ENCODE peak calls at places on chromosomes 16 and 17, in ten cellular contexts. One of them, this sample, is unnamed.

GRCh38 chr16:58502217-58502921 is 2.4 kb downstream of the NDRG4 start:
- DNase-seq in cerebellar nuclear complex: no peak
- DNase-seq in left ventricle myocardium superior: no peak
- DNase-seq in iris pigment epithelial cell: no peak
- DNase-seq in stimulated activated CD4-positive, alpha-beta T cell treated with anti-CD3 and anti-CD28 coated beads, Interleukin-12 subunit alpha, Interleukin-12 subunit beta, amount 100 ng/mL, for 4 hours: no peak
- DNase-seq in KG1: no peak
- DNase-seq in activated T-helper 1 cell treated with Interleukin-2 at 50 U/mL for 16 hours: no peak
- DNase-seq in AML-193: no peak
- DNase-seq in HFF-Myc: no peak
- DNase-seq in BJ: no peak
- DNase-seq in this sample: no peak

GRCh38 chr16:87101903-87102302 is 215.3 kb downstream of the C16orf95 start:
- DNase-seq in left ventricle myocardium superior: no peak
- DNase-seq in AML-193: no peak
- DNase-seq in KG1: no peak
- DNase-seq in HFF-Myc: no peak
- DNase-seq in cerebellar nuclear complex: no peak
- DNase-seq in activated T-helper 1 cell treated with Interleukin-2 at 50 U/mL for 16 hours: no peak
- DNase-seq in iris pigment epithelial cell: peak; percentile 49
- DNase-seq in stimulated activated CD4-positive, alpha-beta T cell treated with anti-CD3 and anti-CD28 coated beads, Interleukin-12 subunit alpha, Interleukin-12 subunit beta, amount 100 ng/mL, for 4 hours: no peak
- DNase-seq in BJ: no peak
- DNase-seq in this sample: no peak

GRCh38 chr16:12881771-12882170 is 19.6 kb upstream of the SHISA9 start:
- DNase-seq in HFF-Myc: no peak
- DNase-seq in activated T-helper 1 cell treated with Interleukin-2 at 50 U/mL for 16 hours: no peak
- DNase-seq in KG1: no peak
- DNase-seq in stimulated activated CD4-positive, alpha-beta T cell treated with anti-CD3 and anti-CD28 coated beads, Interleukin-12 subunit alpha, Interleukin-12 subunit beta, amount 100 ng/mL, for 4 hours: no peak
- DNase-seq in BJ: no peak
- DNase-seq in AML-193: no peak
- DNase-seq in iris pigment epithelial cell: no peak
- DNase-seq in left ventricle myocardium superior: no peak
- DNase-seq in cerebellar nuclear complex: no peak
- DNase-seq in this sample: no peak

GRCh38 chr17:67353929-67354557 is 12.3 kb downstream of the PSMD12 start:
- DNase-seq in KG1: no peak
- DNase-seq in cerebellar nuclear complex: no peak
- DNase-seq in stimulated activated CD4-positive, alpha-beta T cell treated with anti-CD3 and anti-CD28 coated beads, Interleukin-12 subunit alpha, Interleukin-12 subunit beta, amount 100 ng/mL, for 4 hours: no peak
- DNase-seq in BJ: no peak
- DNase-seq in AML-193: peak; percentile 69
- DNase-seq in iris pigment epithelial cell: no peak
- DNase-seq in activated T-helper 1 cell treated with Interleukin-2 at 50 U/mL for 16 hours: no peak
- DNase-seq in HFF-Myc: no peak
- DNase-seq in left ventricle myocardium superior: no peak
- DNase-seq in this sample: no peak

GRCh38 chr16:85679870-85680269 is 8.9 kb downstream of the GINS2 start:
- DNase-seq in BJ: no peak
- DNase-seq in iris pigment epithelial cell: no peak
- DNase-seq in stimulated activated CD4-positive, alpha-beta T cell treated with anti-CD3 and anti-CD28 coated beads, Interleukin-12 subunit alpha, Interleukin-12 subunit beta, amount 100 ng/mL, for 4 hours: no peak
- DNase-seq in left ventricle myocardium superior: no peak
- DNase-seq in AML-193: no peak
- DNase-seq in KG1: no peak
- DNase-seq in cerebellar nuclear complex: no peak
- DNase-seq in activated T-helper 1 cell treated with Interleukin-2 at 50 U/mL for 16 hours: no peak
- DNase-seq in HFF-Myc: no peak
- DNase-seq in this sample: no peak

GRCh38 chr16:81715358-81716196 is 63.5 kb upstream of the PLCG2 start:
- DNase-seq in activated T-helper 1 cell treated with Interleukin-2 at 50 U/mL for 16 hours: peak; percentile 11
- DNase-seq in KG1: no peak
- DNase-seq in HFF-Myc: no peak
- DNase-seq in left ventricle myocardium superior: no peak
- DNase-seq in stimulated activated CD4-positive, alpha-beta T cell treated with anti-CD3 and anti-CD28 coated beads, Interleukin-12 subunit alpha, Interleukin-12 subunit beta, amount 100 ng/mL, for 4 hours: no peak
- DNase-seq in cerebellar nuclear complex: no peak
- DNase-seq in BJ: no peak
- DNase-seq in AML-193: no peak
- DNase-seq in iris pigment epithelial cell: no peak
- DNase-seq in this sample: no peak

GRCh38 chr16:56789360-56789759 is 59.4 kb downstream of the NUP93 start:
- DNase-seq in iris pigment epithelial cell: peak; percentile 68
- DNase-seq in KG1: no peak
- DNase-seq in BJ: no peak
- DNase-seq in stimulated activated CD4-positive, alpha-beta T cell treated with anti-CD3 and anti-CD28 coated beads, Interleukin-12 subunit alpha, Interleukin-12 subunit beta, amount 100 ng/mL, for 4 hours: peak; percentile 3
- DNase-seq in activated T-helper 1 cell treated with Interleukin-2 at 50 U/mL for 16 hours: no peak
- DNase-seq in AML-193: peak; percentile 31
- DNase-seq in left ventricle myocardium superior: peak; percentile 42
- DNase-seq in HFF-Myc: no peak
- DNase-seq in cerebellar nuclear complex: no peak
- DNase-seq in this sample: no peak

GRCh38 chr17:80614320-80614719 is 69.7 kb downstream of the RPTOR start:
- DNase-seq in BJ: no peak
- DNase-seq in cerebellar nuclear complex: no peak
- DNase-seq in left ventricle myocardium superior: no peak
- DNase-seq in activated T-helper 1 cell treated with Interleukin-2 at 50 U/mL for 16 hours: no peak
- DNase-seq in stimulated activated CD4-positive, alpha-beta T cell treated with anti-CD3 and anti-CD28 coated beads, Interleukin-12 subunit alpha, Interleukin-12 subunit beta, amount 100 ng/mL, for 4 hours: no peak
- DNase-seq in AML-193: no peak
- DNase-seq in KG1: no peak
- DNase-seq in iris pigment epithelial cell: no peak
- DNase-seq in HFF-Myc: no peak
- DNase-seq in this sample: no peak

This sample was measured in vagina.